ENCODE peak calls at places on chromosome 11, in five cellular contexts. R is Peyer's patch, N is left lung, Y is lung, A is neuronal stem cell. U is an unnamed sample.

GRCh38 chr11:94647926-94648325 is 80.8 kb downstream of the PIWIL4 start:
- DNase-seq in R (no peak), N (no peak), Y (no peak), A (no peak), U (no peak)

GRCh38 chr11:377883-378500 is 8.7 kb downstream of the B4GALNT4 start:
- DNase-seq in R (no peak), N (no peak), Y (no peak), A (no peak), U (no peak)

GRCh38 chr11:122717264-122717867 is 61.8 kb downstream of the UBASH3B start:
- DNase-seq in R (peak; percentile 93), N (peak; percentile 52), Y (no peak), A (no peak), U (no peak)

GRCh38 chr11:106706355-106706754 is 311.9 kb downstream of the GUCY1A2 start:
- DNase-seq in R (no peak), N (no peak), Y (no peak), A (no peak), U (no peak)

GRCh38 chr11:8719260-8720190 is 36.9 kb downstream of the RPL27A start:
- DNase-seq in R (no peak), N (no peak), Y (no peak), A (no peak), U (no peak)

GRCh38 chr11:74577624-74578396 is 14.6 kb upstream of the POLD3 start:
- DNase-seq in R (no peak), N (no peak), Y (no peak), A (no peak), U (no peak)

GRCh38 chr11:74927496-74927895 is 21.4 kb downstream of the XRRA1 start:
- DNase-seq in R (no peak), N (no peak), Y (no peak), A (no peak), U (no peak)

GRCh38 chr11:113387605-113388211 is at the start of gene ANKK1:
- DNase-seq in R (no peak), N (no peak), Y (no peak), A (peak; percentile 29), U (no peak)

GRCh38 chr11:12291313-12291712 is 86.1 kb upstream of the PARVA start:
- DNase-seq in R (no peak), N (no peak), Y (no peak), A (no peak), U (no peak)

GRCh38 chr11:63530021-63530420 is 6.6 kb upstream of the PLAAT4 start:
- DNase-seq in R (no peak), N (no peak), Y (no peak), A (no peak), U (no peak)

GRCh38 chr11:123305601-123306000 is 110.6 kb upstream of the CLMP start:
- DNase-seq in R (no peak), N (no peak), Y (no peak), A (no peak), U (no peak)

GRCh38 chr11:111472228-111472627 is 40.0 kb downstream of the BTG4 start:
- DNase-seq in R (no peak), N (no peak), Y (no peak), A (no peak), U (no peak)

GRCh38 chr11:57741132-57742086 is at the start of gene SELENOH:
- DNase-seq in R (peak; percentile 97), N (peak; percentile 98), Y (peak; percentile 97), A (peak; percentile 93), U (peak; percentile 88)

GRCh38 chr11:112789481-112789880 is 171.7 kb upstream of the NCAM1 start:
- DNase-seq in R (no peak), N (no peak), Y (no peak), A (no peak), U (no peak)

GRCh38 chr11:117328414-117329010 is 858 bp downstream of the CEP164 start:
- DNase-seq in R (peak; percentile 53), N (peak; percentile 42), Y (peak; percentile 36), A (no peak), U (no peak)

GRCh38 chr11:1691027-1691877 is 5.7 kb upstream of the KRTAP5-6 start:
- DNase-seq in R (peak; percentile 39), N (no peak), Y (no peak), A (no peak), U (no peak)

GRCh38 chr11:44711113-44711512 is 15.6 kb upstream of the TSPAN18 start:
- DNase-seq in R (no peak), N (no peak), Y (no peak), A (peak; percentile 77), U (no peak)

GRCh38 chr11:130509942-130510341 is 61.5 kb downstream of the ADAMTS15 start:
- DNase-seq in R (no peak), N (no peak), Y (no peak), A (no peak), U (no peak)

GRCh38 chr11:2736577-2737225 is 36.9 kb upstream of the KCNQ1OT1 start:
- DNase-seq in R (peak; percentile 61), N (no peak), Y (no peak), A (no peak), U (no peak)

GRCh38 chr11:133240908-133241307 is 291.4 kb downstream of the OPCML start:
- DNase-seq in R (no peak), N (no peak), Y (no peak), A (no peak), U (no peak)

GRCh38 chr11:62560566-62561103 is 13.1 kb downstream of the EEF1G start:
- DNase-seq in R (peak; percentile 96), N (peak; percentile 92), Y (peak; percentile 95), A (peak; percentile 82), U (peak; percentile 72)

GRCh38 chr11:117146521-117146920 is 2.4 kb downstream of the PAFAH1B2 start:
- DNase-seq in R (no peak), N (no peak), Y (no peak), A (no peak), U (no peak)

GRCh38 chr11:110092577-110093406 is at the start of gene ZC3H12C:
- DNase-seq in R (peak; percentile 86), N (peak; percentile 87), Y (peak; percentile 89), A (peak; percentile 78), U (no peak)

GRCh38 chr11:130218501-130218900 is 58.9 kb downstream of the ST14 start:
- DNase-seq in R (no peak), N (no peak), Y (peak; percentile 24), A (no peak), U (no peak)

GRCh38 chr11:56948991-56949390 is 39.7 kb upstream of the OR5AK2 start:
- DNase-seq in R (no peak), N (no peak), Y (no peak), A (no peak), U (no peak)

GRCh38 chr11:18669211-18669593 is 29.4 kb upstream of the TMEM86A start:
- DNase-seq in R (no peak), N (no peak), Y (no peak), A (no peak), U (peak; percentile 6)

GRCh38 chr11:67312187-67313021 is 9.1 kb downstream of the SSH3 start:
- DNase-seq in R (peak; percentile 80), N (peak; percentile 68), Y (peak; percentile 56), A (no peak), U (peak; percentile 49)

DNA sequence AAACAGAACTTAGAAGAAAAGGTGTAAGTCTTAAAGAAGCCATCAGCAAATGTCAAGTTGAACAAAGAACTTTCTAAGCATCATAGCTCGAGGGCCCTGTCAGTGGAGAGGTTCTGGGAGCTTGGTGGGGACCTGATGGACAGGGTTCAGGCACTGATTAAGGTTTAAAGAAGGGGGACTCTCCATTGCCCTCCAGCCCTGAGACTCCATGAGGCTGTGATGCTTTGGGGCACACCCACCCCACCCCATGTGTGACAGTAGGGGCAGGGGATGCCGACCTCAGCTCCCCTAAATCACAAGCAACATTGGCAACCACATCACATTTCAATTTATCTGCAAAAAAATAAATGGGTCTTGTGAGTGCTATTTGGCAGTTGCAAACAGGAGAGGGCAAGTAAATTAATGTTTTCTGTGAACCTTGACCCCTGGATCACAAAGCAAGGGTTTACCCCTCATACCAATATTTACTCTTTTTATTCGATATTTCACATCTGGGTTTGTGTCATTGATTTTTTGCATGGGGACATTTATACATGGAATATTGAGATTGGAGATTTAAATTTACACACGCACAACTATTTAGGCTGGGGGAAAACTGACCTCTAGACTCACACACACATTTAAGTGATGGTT is 37.1 kb upstream of the ANO1 start:
- DNase-seq in R (no peak), N (no peak), Y (no peak), A (no peak), U (no peak)
- H3K9me3 ChIP-seq in R (peaks cover 13% of the 10 kb centered on the region), N (no peaks in the 10 kb centered on the region), Y (peaks cover 19% of the 10 kb centered on the region), A (no peaks in the 10 kb centered on the region), U (no peaks in the 10 kb centered on the region)

GRCh38 chr11:86952221-86952875 is 2.8 kb downstream of the FZD4 start:
- DNase-seq in R (no peak), N (no peak), Y (no peak), A (no peak), U (no peak)

GRCh38 chr11:86947541-86947940 is 7.7 kb downstream of the FZD4 start:
- DNase-seq in R (no peak), N (no peak), Y (no peak), A (no peak), U (no peak)

GRCh38 chr11:86951706-86952105 is 3.5 kb downstream of the FZD4 start:
- DNase-seq in R (no peak), N (no peak), Y (no peak), A (no peak), U (no peak)

GRCh38 chr11:86948733-86949132 is 6.5 kb downstream of the FZD4 start:
- DNase-seq in R (no peak), N (no peak), Y (no peak), A (no peak), U (no peak)

GRCh38 chr11:86949995-86950993 is 4.9 kb downstream of the FZD4 start:
- DNase-seq in R (no peak), N (no peak), Y (no peak), A (no peak), U (no peak)
- H3K4me3 ChIP-seq in R (no peak overlapping the region), N (no peak overlapping the region), Y (no peak overlapping the region), A (no peak overlapping the region), U (no peak overlapping the region)

GRCh38 chr11:126630893-126631292 is 275.4 kb downstream of the ST3GAL4 start:
- DNase-seq in R (no peak), N (no peak), Y (no peak), A (no peak), U (no peak)

GRCh38 chr11:126628790-126629621 is 273.5 kb downstream of the ST3GAL4 start:
- DNase-seq in R (no peak), N (no peak), Y (no peak), A (no peak), U (no peak)

GRCh38 chr11:126628450-126628789 is 272.9 kb downstream of the ST3GAL4 start:
- DNase-seq in R (no peak), N (no peak), Y (no peak), A (no peak), U (no peak)

GRCh38 chr11:126630488-126630887 is 275.0 kb downstream of the ST3GAL4 start:
- DNase-seq in R (no peak), N (no peak), Y (no peak), A (no peak), U (no peak)

GRCh38 chr11:126631399-126631798 is 275.9 kb downstream of the ST3GAL4 start:
- DNase-seq in R (no peak), N (no peak), Y (no peak), A (no peak), U (no peak)
- H3K4me1 ChIP-seq in R (no peaks in the 10 kb centered on the region), N (no peaks in the 10 kb centered on the region), Y (no peaks in the 10 kb centered on the region), A (no peaks in the 10 kb centered on the region), U (no peaks in the 10 kb centered on the region)

DNA sequence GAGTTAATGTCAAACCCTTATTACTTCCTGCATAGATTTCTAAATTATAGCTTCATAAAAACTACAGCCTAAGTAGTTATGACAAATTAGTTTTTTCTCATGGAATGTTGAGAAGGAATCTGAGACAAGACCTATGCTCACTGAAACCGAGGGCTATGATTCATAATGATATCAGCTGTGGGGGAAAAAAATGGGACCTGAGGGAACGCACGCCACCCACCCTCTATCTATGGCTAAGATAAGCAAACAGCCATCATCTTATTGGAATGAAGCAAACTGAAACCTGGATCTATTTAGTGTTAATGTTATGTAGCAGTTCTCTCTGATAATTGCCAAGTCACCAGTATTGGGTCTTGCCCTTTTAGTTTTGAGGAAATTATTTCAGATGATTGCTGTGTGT is 906.9 kb upstream of the RAG2 start:
- DNase-seq in R (peak; percentile 60), N (no peak), Y (no peak), A (no peak), U (no peak)
- H3K9me3 ChIP-seq in R (no peaks in the 10 kb centered on the region), N (no peaks in the 10 kb centered on the region), Y (no peaks in the 10 kb centered on the region), A (no peaks in the 10 kb centered on the region), U (no peaks in the 10 kb centered on the region)

U was measured in effector memory CD4-positive, alpha-beta T cell.